ENCODE peak calls at places on chromosomes 16 and 17, in eight cellular contexts. E is prostate gland, J is uterus, L is aorta, D is ascending aorta, G is tibial nerve, I is tibial artery, T is AG04450. P is an unnamed sample.

GRCh38 chr16:48102083-48103008 is 53.4 kb downstream of the ABCC12 start:
- DNase-seq in E (no peak), J (no peak), L (no peak), D (no peak), G (no peak), I (no peak), T (no peak), P (no peak)

GRCh38 chr17:9798724-9799123 is 7.3 kb upstream of the DHRS7C start:
- DNase-seq in E (no peak), J (no peak), L (no peak), D (no peak), G (no peak), I (no peak), T (no peak), P (no peak)

GRCh38 chr17:4180791-4181190 is 37.8 kb downstream of the CYB5D2 start:
- DNase-seq in E (no peak), J (no peak), L (no peak), D (no peak), G (no peak), I (peak), T (no peak), P (no peak)

GRCh38 chr16:67781548-67781921 is 24.8 kb downstream of the RANBP10 start:
- DNase-seq in E (no peak), J (no peak), L (no peak), D (no peak), G (no peak), I (no peak), T (no peak), P (no peak)

GRCh38 chr17:35345926-35346771 is 27.3 kb downstream of the SLFN11 start:
- DNase-seq in E (peak), J (peak), L (peak), D (no peak), G (peak), I (peak), T (no peak), P (no peak)

GRCh38 chr17:60315650-60316049 is 76.3 kb downstream of the USP32 start:
- DNase-seq in E (no peak), J (no peak), L (no peak), D (no peak), G (no peak), I (no peak), T (no peak), P (no peak)

GRCh38 chr17:30926516-30926915 is 4.8 kb downstream of the ADAP2 start:
- DNase-seq in E (no peak), J (no peak), L (no peak), D (no peak), G (no peak), I (peak), T (no peak), P (no peak)

GRCh38 chr16:85330694-85331188 is 218.5 kb upstream of the CIBAR2 start:
- DNase-seq in E (peak), J (no peak), L (no peak), D (no peak), G (no peak), I (no peak), T (peak), P (no peak)

GRCh38 chr17:6457688-6458190 is 13.5 kb downstream of the PIMREG start:
- DNase-seq in E (no peak), J (no peak), L (peak), D (no peak), G (no peak), I (no peak), T (no peak), P (no peak)

GRCh38 chr17:40864661-40865380 is 2.2 kb downstream of the KRT12 start:
- DNase-seq in E (no peak), J (no peak), L (no peak), D (no peak), G (no peak), I (no peak), T (no peak), P (no peak)

GRCh38 chr16:67872631-67873434 is at the start of gene EDC4:
- DNase-seq in E (peak), J (peak), L (peak), D (peak), G (peak), I (peak), T (peak), P (peak)

GRCh38 chr17:74776990-74777389 is 845 bp upstream of the NAT9 start:
- DNase-seq in E (no peak), J (no peak), L (no peak), D (no peak), G (no peak), I (no peak), T (no peak), P (no peak)

GRCh38 chr17:73126716-73127473 is 34.4 kb upstream of the SLC39A11 start:
- DNase-seq in E (no peak), J (no peak), L (no peak), D (no peak), G (no peak), I (no peak), T (no peak), P (no peak)

GRCh38 chr17:82236142-82236971 is 7.5 kb downstream of the SLC16A3 start:
- DNase-seq in E (no peak), J (peak), L (peak), D (no peak), G (peak), I (peak), T (no peak), P (peak)

GRCh38 chr16:24929409-24929808 is 83.6 kb downstream of the SLC5A11 start:
- DNase-seq in E (no peak), J (no peak), L (no peak), D (no peak), G (no peak), I (no peak), T (no peak), P (no peak)

GRCh38 chr17:9843152-9844010 is 17.7 kb downstream of the GLP2R start:
- DNase-seq in E (no peak), J (no peak), L (no peak), D (no peak), G (no peak), I (no peak), T (no peak), P (no peak)

GRCh38 chr17:77214743-77215142 is 74.0 kb downstream of the SEC14L1 start:
- DNase-seq in E (no peak), J (no peak), L (no peak), D (no peak), G (no peak), I (no peak), T (no peak), P (no peak)

GRCh38 chr17:40320771-40321501 is 12.0 kb downstream of the RARA start:
- DNase-seq in E (no peak), J (peak), L (peak), D (no peak), G (peak), I (peak), T (no peak), P (peak)

GRCh38 chr17:11742891-11743290 is 144.6 kb downstream of the DNAH9 start:
- DNase-seq in E (no peak), J (no peak), L (no peak), D (no peak), G (no peak), I (no peak), T (no peak), P (no peak)

GRCh38 chr17:16936536-16937310 is 35.2 kb downstream of the TNFRSF13B start:
- DNase-seq in E (no peak), J (no peak), L (no peak), D (no peak), G (no peak), I (peak), T (no peak), P (no peak)

GRCh38 chr17:56752263-56752662 is 81.5 kb downstream of the C17orf67 start:
- DNase-seq in E (no peak), J (no peak), L (no peak), D (no peak), G (no peak), I (no peak), T (no peak), P (no peak)

GRCh38 chr16:28155293-28155692 is 56.5 kb downstream of the XPO6 start:
- DNase-seq in E (no peak), J (no peak), L (no peak), D (no peak), G (no peak), I (no peak), T (no peak), P (no peak)

GRCh38 chr17:39772415-39772814 is 34.7 kb downstream of the GRB7 start:
- DNase-seq in E (no peak), J (no peak), L (no peak), D (no peak), G (no peak), I (no peak), T (no peak), P (no peak)

GRCh38 chr17:42704495-42705494 is 22.5 kb downstream of the CNTNAP1 start:
- DNase-seq in E (no peak), J (no peak), L (no peak), D (no peak), G (no peak), I (peak), T (no peak), P (no peak)

GRCh38 chr17:31487648-31488263 is 96.3 kb downstream of the RAB11FIP4 start:
- DNase-seq in E (peak), J (peak), L (peak), D (peak), G (peak), I (peak), T (no peak), P (peak)

GRCh38 chr16:81179219-81179618 is 59.3 kb upstream of the BCO1 start:
- DNase-seq in E (no peak), J (no peak), L (no peak), D (no peak), G (no peak), I (no peak), T (no peak), P (no peak)

GRCh38 chr16:11353158-11353557 is 7.9 kb downstream of the RMI2 start:
- DNase-seq in E (no peak), J (no peak), L (no peak), D (no peak), G (no peak), I (no peak), T (no peak), P (no peak)

GRCh38 chr16:11355862-11356261 is 10.6 kb downstream of the RMI2 start:
- DNase-seq in E (no peak), J (no peak), L (no peak), D (no peak), G (no peak), I (no peak), T (no peak), P (no peak)

GRCh38 chr16:11356573-11357331 is 11.5 kb downstream of the RMI2 start:
- DNase-seq in E (no peak), J (peak), L (peak), D (no peak), G (peak), I (peak), T (no peak), P (no peak)

GRCh38 chr16:11354407-11354732 is 9.1 kb downstream of the RMI2 start:
- DNase-seq in E (no peak), J (no peak), L (no peak), D (no peak), G (no peak), I (no peak), T (no peak), P (no peak)

GRCh38 chr16:11354733-11355574 is 9.7 kb downstream of the RMI2 start:
- DNase-seq in E (no peak), J (peak), L (no peak), D (no peak), G (no peak), I (no peak), T (peak), P (peak)
- H3K27ac ChIP-seq in E (no peak), J (peak), L (no peak), D (no peak), G (no peak), I (no peak), T (peak), P (peak)

GRCh38 chr16:6249863-6250262 is 1082.8 kb upstream of the RBFOX1 start:
- DNase-seq in E (no peak), J (no peak), L (no peak), D (no peak), G (no peak), I (no peak), T (no peak), P (no peak)
- H3K27ac ChIP-seq in E (no peak), J (no peak), L (no peak), D (no peak), G (no peak), I (no peak), T (no peak), P (no peak)

DNA sequence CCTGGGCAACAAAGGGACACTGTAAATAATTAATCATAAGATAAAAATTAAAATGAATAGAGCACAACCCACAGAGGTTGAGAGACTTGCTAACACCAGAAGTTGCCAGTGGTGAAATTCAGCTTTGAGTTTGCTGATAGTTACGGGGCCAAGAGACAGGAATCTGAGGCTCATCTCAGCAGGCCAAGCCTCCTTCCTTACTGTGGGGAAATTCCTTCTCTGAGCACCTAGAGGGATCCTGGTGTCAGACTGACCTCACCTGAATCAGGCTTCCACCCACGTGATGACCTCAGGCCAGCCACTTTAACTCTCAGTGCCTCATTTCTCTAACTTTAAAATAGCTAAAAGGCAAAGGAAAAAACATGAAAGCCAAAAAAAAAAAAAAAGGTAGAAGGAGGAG is 4.7 kb downstream of the ABAT start:
- DNase-seq in E (no peak), J (no peak), L (no peak), D (no peak), G (no peak), I (no peak), T (no peak), P (no peak)
- H3K27ac ChIP-seq in E (no peak), J (no peak), L (no peak), D (no peak), G (no peak), I (no peak), T (no peak), P (no peak)

DNA sequence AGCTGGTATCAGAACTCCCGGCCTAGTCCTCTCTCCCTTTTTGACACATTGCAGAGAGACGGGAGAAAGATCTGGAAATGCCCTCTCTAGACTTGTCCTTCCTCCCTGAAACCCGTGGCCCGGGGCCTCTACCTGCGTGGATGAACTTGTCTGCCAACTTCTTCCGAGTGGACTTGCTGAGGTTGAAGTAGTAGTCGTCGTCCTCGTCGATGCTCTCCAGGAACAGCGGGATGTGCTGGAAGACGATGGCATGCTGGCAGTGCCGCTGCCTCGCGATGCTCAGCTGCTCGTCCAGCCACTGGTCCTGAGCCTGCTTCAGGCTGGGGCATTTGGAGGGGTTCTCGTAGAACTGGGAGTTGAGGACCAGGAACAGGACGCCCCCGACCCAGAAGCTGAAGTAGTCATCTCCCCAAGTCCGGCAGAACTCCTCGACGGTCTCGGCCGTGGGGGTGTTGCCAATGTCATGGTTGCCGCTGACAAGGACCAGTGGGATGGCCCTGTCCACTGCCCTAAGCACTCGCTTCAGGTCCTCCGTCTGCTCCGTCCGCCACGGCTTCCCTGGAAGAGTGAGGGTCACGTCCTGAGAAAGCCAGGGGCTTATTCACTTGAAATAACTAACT is 99.1 kb downstream of the CPPED1 start:
- DNase-seq in E (no peak), J (no peak), L (no peak), D (no peak), G (no peak), I (no peak), T (no peak), P (no peak)
- H3K27ac ChIP-seq in E (no peak), J (no peak), L (no peak), D (no peak), G (no peak), I (no peak), T (no peak), P (no peak)

GRCh38 chr17:78372811-78373210 is 5.6 kb upstream of the PGS1 start:
- DNase-seq in E (no peak), J (no peak), L (no peak), D (no peak), G (no peak), I (no peak), T (no peak), P (no peak)

GRCh38 chr17:78375401-78376079 is 2.9 kb upstream of the PGS1 start:
- DNase-seq in E (no peak), J (no peak), L (peak), D (peak), G (no peak), I (no peak), T (peak), P (no peak)

GRCh38 chr17:78374189-78374588 is 4.3 kb upstream of the PGS1 start:
- DNase-seq in E (no peak), J (no peak), L (no peak), D (no peak), G (no peak), I (no peak), T (no peak), P (no peak)

GRCh38 chr17:78376161-78376560 is 2.3 kb upstream of the PGS1 start:
- DNase-seq in E (no peak), J (no peak), L (no peak), D (no peak), G (no peak), I (no peak), T (no peak), P (no peak)

DNA sequence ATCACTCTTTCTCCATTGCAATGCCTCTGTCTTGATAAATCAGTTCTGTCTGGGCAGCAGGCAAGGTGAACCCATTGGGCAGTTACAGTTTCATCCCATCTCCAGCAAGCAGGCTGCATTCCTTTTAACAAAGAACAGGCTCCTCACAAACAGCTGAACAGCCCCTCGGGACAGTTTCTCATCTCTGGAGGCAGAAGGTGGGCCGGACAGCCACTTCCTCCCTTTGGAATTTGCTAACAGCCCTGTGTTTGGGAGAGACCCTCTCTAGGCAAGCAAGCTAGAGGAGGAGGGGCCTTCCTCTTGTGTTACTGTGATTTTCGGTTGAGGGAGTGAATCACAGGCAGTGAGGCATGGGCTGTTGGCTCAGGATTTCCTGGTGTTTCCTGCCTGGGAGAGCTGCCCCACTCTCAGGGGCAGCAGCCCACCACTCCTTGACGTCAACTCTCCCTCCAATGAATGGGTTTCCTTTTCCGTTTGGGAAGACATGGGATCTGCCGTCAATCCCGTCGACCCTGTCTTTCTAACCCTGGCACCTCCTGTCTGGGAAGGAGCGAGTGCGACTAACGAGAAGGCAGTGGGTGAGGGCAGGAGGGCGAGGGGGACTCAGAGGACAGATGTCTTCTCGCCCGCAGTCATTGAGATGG is 3.7 kb upstream of the PGS1 start:
- DNase-seq in E (no peak), J (no peak), L (peak), D (no peak), G (no peak), I (no peak), T (no peak), P (no peak)
- H3K27ac ChIP-seq in E (no peak), J (no peak), L (no peak), D (peak), G (no peak), I (no peak), T (peak), P (no peak)

DNA sequence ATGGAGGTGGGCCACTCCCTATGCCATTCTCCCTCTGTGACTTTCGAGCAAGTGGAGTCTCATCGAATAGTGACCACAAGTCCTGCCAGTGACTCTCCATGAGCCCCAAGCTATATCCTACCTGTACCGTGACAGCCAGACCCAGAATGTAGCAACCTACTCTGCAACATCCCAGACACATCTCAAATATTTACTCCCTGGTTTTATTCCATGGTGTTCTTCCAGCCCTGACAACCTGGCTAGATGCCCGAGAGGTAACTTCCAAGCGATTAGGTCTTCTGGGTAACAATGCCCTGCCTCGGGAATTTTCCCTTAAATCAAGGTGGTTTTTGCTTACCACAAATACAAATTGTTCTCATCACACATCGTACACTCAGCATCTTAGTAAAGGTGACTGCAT is 211.7 kb downstream of the ZFHX3 start:
- DNase-seq in E (peak), J (no peak), L (no peak), D (no peak), G (no peak), I (no peak), T (no peak), P (no peak)
- H3K27ac ChIP-seq in E (no peak), J (no peak), L (no peak), D (no peak), G (no peak), I (no peak), T (no peak), P (no peak)

GRCh38 chr16:57013268-57013667 is 23.9 kb downstream of the NLRC5 start:
- DNase-seq in E (no peak), J (no peak), L (no peak), D (no peak), G (no peak), I (no peak), T (no peak), P (no peak)
- H3K27ac ChIP-seq in E (no peak), J (no peak), L (no peak), D (no peak), G (no peak), I (no peak), T (no peak), P (peak)

GRCh38 chr17:21168555-21168865 is 41.7 kb downstream of the DHRS7B start:
- DNase-seq in E (no peak), J (no peak), L (no peak), D (no peak), G (no peak), I (no peak), T (no peak), P (no peak)

GRCh38 chr17:21165922-21166598 is 39.3 kb downstream of the DHRS7B start:
- DNase-seq in E (no peak), J (peak), L (no peak), D (no peak), G (no peak), I (no peak), T (no peak), P (no peak)

GRCh38 chr17:21169496-21169895 is 42.7 kb downstream of the DHRS7B start:
- DNase-seq in E (no peak), J (no peak), L (no peak), D (no peak), G (no peak), I (no peak), T (no peak), P (no peak)

GRCh38 chr17:21166599-21167265 is 40.0 kb downstream of the DHRS7B start:
- DNase-seq in E (no peak), J (no peak), L (no peak), D (no peak), G (no peak), I (no peak), T (no peak), P (no peak)

GRCh38 chr17:21167303-21167702 is 40.5 kb downstream of the DHRS7B start:
- DNase-seq in E (no peak), J (no peak), L (no peak), D (no peak), G (no peak), I (no peak), T (no peak), P (no peak)
- H3K27ac ChIP-seq in E (no peak), J (peak), L (peak), D (peak), G (peak), I (peak), T (peak), P (no peak)

P was measured in CD4-positive, alpha-beta T cell.